ENCODE peak calls at places on chromosomes 1 and 21, in four cellular contexts. M is left kidney, U is heart left ventricle, J is right cardiac atrium. H is an unnamed sample.

GRCh38 chr1:65045022-65045786 is 78.9 kb upstream of the JAK1 start:
- DNase-seq in J (no peak), M (no peak), U (no peak), H (no peak)

GRCh38 chr1:8712413-8713229 is 104.8 kb downstream of the RERE start:
- DNase-seq in J (no peak), U (no peak), M (peak), H (peak)

GRCh38 chr1:57824535-57824934 is 400.7 kb upstream of the DAB1 start:
- DNase-seq in J (no peak), U (no peak), M (no peak), H (peak)

GRCh38 chr1:65177457-65177856 is 29.5 kb downstream of the AK4 start:
- DNase-seq in J (no peak), M (no peak), U (no peak), H (peak)

GRCh38 chr21:43348801-43349261 is 78.1 kb downstream of the SIK1 start:
- DNase-seq in U (peak), M (no peak), J (peak), H (peak)

GRCh38 chr1:66393586-66394334 is 140.2 kb upstream of the SGIP1 start:
- DNase-seq in J (no peak), M (no peak), U (no peak), H (no peak)

GRCh38 chr1:115112496-115113375 is 23.4 kb upstream of the TSPAN2 start:
- DNase-seq in U (peak), M (peak), J (peak), H (peak)

GRCh38 chr1:176051402-176051801 is 155.7 kb downstream of the COP1 start:
- DNase-seq in U (no peak), J (no peak), M (no peak), H (no peak)

GRCh38 chr1:205245096-205245495 is 17.4 kb downstream of the TMCC2 start:
- DNase-seq in M (no peak), J (no peak), U (no peak), H (no peak)

GRCh38 chr1:246497331-246497915 is 9.7 kb downstream of the SMYD3 start:
- DNase-seq in U (no peak), M (peak), J (no peak), H (peak)

GRCh38 chr1:67566803-67567202 is 118.2 kb upstream of the GADD45A start:
- DNase-seq in M (no peak), J (no peak), U (no peak), H (peak)

GRCh38 chr21:37627561-37627960 is 261.0 kb downstream of the DYRK1A start:
- DNase-seq in U (no peak), M (no peak), J (no peak), H (no peak)

GRCh38 chr1:115670476-115671175 is 28.9 kb downstream of the VANGL1 start:
- DNase-seq in M (peak), U (no peak), J (no peak), H (peak)

GRCh38 chr1:96688737-96689136 is 32.8 kb upstream of the PTBP2 start:
- DNase-seq in J (no peak), U (no peak), M (no peak), H (no peak)

GRCh38 chr1:178682429-178682828 is 42.6 kb upstream of the RALGPS2 start:
- DNase-seq in M (no peak), U (no peak), J (no peak), H (peak)

GRCh38 chr1:160226623-160227022 is 21.4 kb downstream of the PEA15 start:
- DNase-seq in U (no peak), J (no peak), M (no peak), H (no peak)

GRCh38 chr1:65512383-65512782 is 91.9 kb downstream of the LEPR start:
- DNase-seq in M (no peak), U (no peak), J (peak), H (no peak)

GRCh38 chr1:216670118-216670870 is 52.9 kb downstream of the ESRRG start:
- DNase-seq in U (no peak), J (no peak), M (no peak), H (peak)

GRCh38 chr1:159959451-159959850 is 5.4 kb upstream of the SLAMF9 start:
- DNase-seq in J (no peak), M (peak), U (no peak), H (peak)

GRCh38 chr21:8993943-8994639 is 1527.3 kb upstream of the TPTE start:
- DNase-seq in M (no peak), J (no peak), U (no peak), H (no peak)

GRCh38 chr1:112712191-112712590 is 2.9 kb downstream of the PPM1J start:
- DNase-seq in U (no peak), J (no peak), M (no peak), H (no peak)

GRCh38 chr21:31558839-31559367 is 100.6 kb upstream of the SOD1 start:
- DNase-seq in J (peak), M (peak), U (peak), H (peak)

GRCh38 chr1:35726814-35727433 is 8.2 kb upstream of the C1orf216 start:
- DNase-seq in J (peak), U (peak), M (peak), H (peak)

GRCh38 chr1:8427986-8428385 is 110.1 kb downstream of the SLC45A1 start:
- DNase-seq in M (no peak), U (no peak), J (no peak), H (no peak)

GRCh38 chr21:25490742-25491141 is 116.5 kb downstream of the MRPL39 start:
- DNase-seq in J (no peak), M (no peak), U (no peak), H (peak)

GRCh38 chr1:161137881-161138280 is 5.4 kb upstream of the DEDD start:
- DNase-seq in J (no peak), M (no peak), U (no peak), H (no peak)

GRCh38 chr1:207603777-207604176 is 41.2 kb upstream of the CR1L start:
- DNase-seq in U (no peak), J (no peak), M (no peak), H (peak)

GRCh38 chr21:41064325-41064724 is 103.6 kb upstream of the BACE2 start:
- DNase-seq in J (no peak), U (no peak), M (no peak), H (no peak)

GRCh38 chr1:178243890-178244289 is 150.0 kb downstream of the RASAL2 start:
- DNase-seq in M (no peak), U (no peak), J (no peak), H (no peak)

GRCh38 chr1:193937308-193937707 is 750.9 kb upstream of the B3GALT2 start:
- DNase-seq in J (no peak), M (no peak), U (no peak), H (peak)

GRCh38 chr1:97137862-97138514 is 416.4 kb downstream of the PTBP2 start:
- DNase-seq in U (peak), M (peak), J (no peak), H (peak)

GRCh38 chr1:152160553-152160952 is 1.5 kb upstream of the RPTN start:
- DNase-seq in U (no peak), J (no peak), M (no peak), H (no peak)